ENCODE peak calls at places on chromosomes 5 and 9, in six cellular contexts. V, Q, H, O, E and B are unnamed samples.

GRCh38 chr5:136892026-136892425 is 526.7 kb upstream of the TRPC7 start:
- DNase-seq in V (no peak), Q (no peak), H (no peak), O (no peak), E (no peak), B (no peak)

GRCh38 chr5:177130211-177131018 is 3.2 kb upstream of the NSD1 start:
- DNase-seq in V (no peak), Q (no peak), H (peak), O (no peak), E (no peak), B (peak)

GRCh38 chr9:21244841-21245240 is 5.0 kb upstream of the IFNA14 start:
- DNase-seq in V (no peak), Q (no peak), H (no peak), O (no peak), E (no peak), B (no peak)

GRCh38 chr5:150637245-150638052 is 3.0 kb upstream of the SYNPO start:
- DNase-seq in V (no peak), Q (no peak), H (peak), O (no peak), E (no peak), B (no peak)

GRCh38 chr9:135077497-135078200 is 9.8 kb upstream of the OLFM1 start:
- DNase-seq in V (no peak), Q (no peak), H (peak), O (peak), E (no peak), B (peak)

GRCh38 chr5:132136906-132137305 is 63.3 kb downstream of the CSF2 start:
- DNase-seq in V (no peak), Q (no peak), H (peak), O (no peak), E (no peak), B (no peak)

GRCh38 chr9:110580850-110581249 is 1.3 kb upstream of the SVEP1 start:
- DNase-seq in V (no peak), Q (no peak), H (peak), O (no peak), E (no peak), B (no peak)

GRCh38 chr9:113675475-113675941 is 200.6 kb upstream of the ZNF618 start:
- DNase-seq in V (peak), Q (no peak), H (peak), O (peak), E (no peak), B (no peak)

GRCh38 chr5:56711191-56711590 is 104.2 kb upstream of the MAP3K1 start:
- DNase-seq in V (no peak), Q (no peak), H (peak), O (no peak), E (no peak), B (no peak)

GRCh38 chr9:76704601-76705204 is 59.5 kb upstream of the PCA3 start:
- DNase-seq in V (no peak), Q (no peak), H (peak), O (no peak), E (peak), B (no peak)

GRCh38 chr9:88721528-88722279 is 186.7 kb downstream of the NXNL2 start:
- DNase-seq in V (no peak), Q (no peak), H (no peak), O (no peak), E (no peak), B (no peak)

GRCh38 chr5:149049371-149049781 is 13.5 kb downstream of the SH3TC2 start:
- DNase-seq in V (no peak), Q (no peak), H (no peak), O (no peak), E (no peak), B (no peak)

GRCh38 chr5:123594434-123594833 is 82.5 kb downstream of the CSNK1G3 start:
- DNase-seq in V (no peak), Q (no peak), H (no peak), O (no peak), E (no peak), B (no peak)

GRCh38 chr9:109458453-109459211 is 39.5 kb downstream of the PTPN3 start:
- DNase-seq in V (no peak), Q (no peak), H (no peak), O (no peak), E (no peak), B (no peak)

GRCh38 chr5:132000677-132001453 is 10.6 kb downstream of the ACSL6 start:
- DNase-seq in V (peak), Q (peak), H (no peak), O (peak), E (no peak), B (peak)

GRCh38 chr5:172451771-172452197 is 2.5 kb downstream of the SH3PXD2B start:
- DNase-seq in V (no peak), Q (no peak), H (peak), O (peak), E (no peak), B (no peak)

GRCh38 chr5:123120197-123120596 is 31.2 kb downstream of the PRDM6 start:
- DNase-seq in V (no peak), Q (no peak), H (peak), O (no peak), E (no peak), B (no peak)

GRCh38 chr5:179680014-179680779 is 637 bp downstream of the CBY3 start:
- DNase-seq in V (no peak), Q (no peak), H (no peak), O (no peak), E (no peak), B (no peak)

GRCh38 chr9:95137587-95138145 is 179.8 kb downstream of the FANCC start:
- DNase-seq in V (no peak), Q (no peak), H (no peak), O (no peak), E (no peak), B (no peak)

GRCh38 chr5:130978475-130978874 is 186.6 kb downstream of the HINT1 start:
- DNase-seq in V (no peak), Q (no peak), H (peak), O (no peak), E (no peak), B (no peak)

GRCh38 chr5:74326571-74327338 is 313.8 kb downstream of the ENC1 start:
- DNase-seq in V (no peak), Q (no peak), H (peak), O (no peak), E (peak), B (no peak)

GRCh38 chr5:153402550-153402949 is 87.9 kb upstream of the GRIA1 start:
- DNase-seq in V (no peak), Q (no peak), H (peak), O (no peak), E (no peak), B (no peak)

GRCh38 chr5:149399775-149400174 is 20.7 kb upstream of the IL17B start:
- DNase-seq in V (no peak), Q (no peak), H (no peak), O (no peak), E (no peak), B (no peak)

GRCh38 chr5:157603333-157604190 is 28.0 kb upstream of the ADAM19 start:
- DNase-seq in V (no peak), Q (peak), H (peak), O (no peak), E (peak), B (no peak)

GRCh38 chr5:95859327-95860060 is 37.0 kb upstream of the GLRX start:
- DNase-seq in V (no peak), Q (no peak), H (no peak), O (no peak), E (no peak), B (no peak)

GRCh38 chr5:173050791-173051190 is 5.4 kb upstream of the CREBRF start:
- DNase-seq in V (no peak), Q (no peak), H (no peak), O (no peak), E (no peak), B (no peak)

GRCh38 chr9:36401179-36401740 is 1.2 kb upstream of the RNF38 start:
- DNase-seq in V (no peak), Q (no peak), H (peak), O (no peak), E (no peak), B (no peak)

GRCh38 chr9:109799792-109800191 is 19.8 kb downstream of the PALM2AKAP2 start:
- DNase-seq in V (no peak), Q (no peak), H (peak), O (no peak), E (no peak), B (no peak)

GRCh38 chr5:156896545-156896944 is 46.5 kb downstream of the PPP1R2B start:
- DNase-seq in V (no peak), Q (no peak), H (no peak), O (no peak), E (no peak), B (no peak)

GRCh38 chr5:93421498-93421897 is 159.5 kb downstream of the NR2F1-AS1 start:
- DNase-seq in V (no peak), Q (no peak), H (no peak), O (no peak), E (no peak), B (no peak)

GRCh38 chr5:93252165-93252564 is 328.9 kb downstream of the NR2F1-AS1 start:
- DNase-seq in V (no peak), Q (no peak), H (peak), O (no peak), E (no peak), B (no peak)

GRCh38 chr9:129273941-129274709 is 96.1 kb upstream of the IER5L start:
- DNase-seq in V (peak), Q (no peak), H (no peak), O (peak), E (no peak), B (peak)

GRCh38 chr5:150651924-150652688 is 8.9 kb upstream of the MYOZ3 start:
- DNase-seq in V (peak), Q (no peak), H (no peak), O (no peak), E (no peak), B (no peak)

GRCh38 chr5:160199410-160199911 is 29.8 kb upstream of the FABP6 start:
- DNase-seq in V (peak), Q (peak), H (peak), O (peak), E (peak), B (peak)

GRCh38 chr5:6784481-6784880 is 71.2 kb downstream of the TENT4A start:
- DNase-seq in V (no peak), Q (no peak), H (no peak), O (no peak), E (no peak), B (no peak)

GRCh38 chr9:100492952-100493351 is 20.0 kb downstream of the TMEFF1 start:
- DNase-seq in V (no peak), Q (no peak), H (peak), O (no peak), E (peak), B (no peak)

GRCh38 chr5:150158170-150158949 is 2.7 kb upstream of the PDGFRB start:
- DNase-seq in V (peak), Q (no peak), H (peak), O (no peak), E (no peak), B (no peak)

GRCh38 chr5:41820150-41820549 is 50.1 kb downstream of the OXCT1 start:
- DNase-seq in V (no peak), Q (no peak), H (no peak), O (no peak), E (no peak), B (no peak)

GRCh38 chr9:4066682-4067081 is 233.2 kb downstream of the GLIS3 start:
- DNase-seq in V (no peak), Q (no peak), H (no peak), O (no peak), E (no peak), B (no peak)

GRCh38 chr9:4068449-4068848 is 231.4 kb downstream of the GLIS3 start:
- DNase-seq in V (no peak), Q (no peak), H (no peak), O (no peak), E (no peak), B (no peak)

GRCh38 chr9:4070266-4070665 is 229.6 kb downstream of the GLIS3 start:
- DNase-seq in V (no peak), Q (no peak), H (no peak), O (no peak), E (peak), B (no peak)

GRCh38 chr9:4069457-4070162 is 230.3 kb downstream of the GLIS3 start:
- DNase-seq in V (no peak), Q (no peak), H (no peak), O (no peak), E (no peak), B (no peak)

DNA sequence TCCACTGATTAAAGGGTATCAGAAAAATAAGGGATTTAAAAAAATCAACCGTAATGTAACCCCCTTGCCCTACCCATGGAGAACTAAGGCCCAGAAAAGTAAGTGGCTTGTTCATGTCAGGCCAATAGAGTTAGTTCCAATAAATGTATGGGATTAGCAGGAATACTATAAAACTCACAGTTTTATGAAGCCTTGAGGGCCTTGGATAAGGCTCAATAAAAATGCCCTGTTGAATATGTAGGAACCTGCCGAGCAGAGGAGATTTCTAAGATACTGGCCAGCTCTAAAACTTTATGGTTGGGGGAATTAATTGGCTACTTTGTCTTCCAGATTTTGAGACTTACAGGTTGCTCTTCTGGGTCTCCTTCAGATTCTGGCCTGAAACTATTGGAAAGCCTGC is 231.0 kb downstream of the GLIS3 start:
- DNase-seq in V (no peak), Q (no peak), H (no peak), O (no peak), E (no peak), B (no peak)
- H3K4me3 ChIP-seq in V (no peak), Q (no peak), H (no peak), O (no peak), E (no peak), B (no peak)

DNA sequence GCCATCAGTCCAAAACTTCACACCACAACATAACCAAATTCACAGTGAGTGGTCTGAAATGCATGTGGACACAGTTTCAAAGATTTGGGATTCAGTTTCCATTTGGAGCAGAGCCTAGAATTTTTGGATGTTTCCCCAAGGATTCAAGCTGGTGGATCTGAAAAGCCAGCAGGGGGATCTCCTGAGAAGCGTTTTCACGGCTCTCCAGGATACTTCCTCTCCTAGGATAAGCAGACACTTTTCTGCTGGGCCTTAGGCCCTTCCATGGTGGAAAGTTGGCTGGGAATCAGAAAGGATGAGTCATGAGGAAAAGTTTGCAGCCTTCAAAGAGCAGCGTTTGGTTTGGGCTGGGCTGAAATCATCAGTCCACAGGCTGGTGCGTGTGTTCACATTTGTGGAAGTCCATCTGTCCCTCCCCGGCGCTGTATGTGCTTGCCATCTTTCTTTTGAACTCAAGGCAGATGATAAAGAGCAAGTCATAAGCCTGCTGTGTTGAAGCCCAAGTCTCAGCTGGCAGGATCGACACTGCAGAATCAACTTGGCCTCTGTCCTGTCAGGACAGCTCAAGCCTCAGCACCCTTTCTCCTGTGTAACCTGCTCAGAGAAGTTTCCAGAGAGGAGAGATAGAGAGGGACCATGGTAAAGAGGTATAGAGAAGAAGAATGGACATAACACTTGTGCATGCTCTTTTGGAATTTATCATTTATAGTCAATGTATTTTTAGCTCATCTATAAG is 152.6 kb upstream of the MSX2 start:
- DNase-seq in V (peak), Q (no peak), H (peak), O (no peak), E (no peak), B (no peak)
- TF ChIP-seq CTCF in V (no peak), Q (no peak), H (no peak), O (peak), E (no peak), B (peak)

GRCh38 chr5:140357731-140358093 is 2.3 kb upstream of the SLC4A9 start:
- DNase-seq in V (peak), Q (peak), H (peak), O (peak), E (peak), B (peak)
- H3K4me3 ChIP-seq in V (peak), Q (no peak), H (no peak), O (peak), E (no peak), B (no peak)

DNA sequence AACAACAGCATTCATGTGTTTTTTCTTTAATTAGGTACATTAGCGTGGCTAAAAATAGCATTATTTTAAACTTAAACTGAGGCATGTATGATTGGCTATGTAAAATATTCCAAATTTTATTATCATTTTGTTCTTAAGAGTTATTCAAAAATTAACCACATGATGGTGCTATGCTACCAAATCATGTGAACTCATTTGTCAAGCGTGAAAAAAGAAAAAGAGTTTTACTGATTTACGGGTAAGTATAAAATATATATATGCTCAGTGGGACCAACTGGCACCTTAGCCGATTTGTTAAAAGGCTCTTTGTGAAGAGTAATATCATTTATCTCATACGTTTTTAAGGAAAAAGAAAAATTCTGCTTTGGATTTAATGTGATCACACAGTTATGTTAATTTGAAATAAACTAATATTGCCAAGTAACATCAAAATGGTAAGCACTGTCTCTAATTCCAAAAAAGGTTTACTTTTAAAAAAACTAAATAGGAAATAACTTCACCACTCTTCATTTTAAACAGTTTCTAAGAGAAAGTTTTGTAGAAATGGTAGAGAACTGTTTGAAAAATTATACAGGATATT is 1042.3 kb downstream of the CDH12 start:
- DNase-seq in V (no peak), Q (no peak), H (peak), O (no peak), E (peak), B (no peak)
- TF ChIP-seq CTCF in V (no peak), Q (peak), H (peak), O (peak), E (peak), B (peak)

DNA sequence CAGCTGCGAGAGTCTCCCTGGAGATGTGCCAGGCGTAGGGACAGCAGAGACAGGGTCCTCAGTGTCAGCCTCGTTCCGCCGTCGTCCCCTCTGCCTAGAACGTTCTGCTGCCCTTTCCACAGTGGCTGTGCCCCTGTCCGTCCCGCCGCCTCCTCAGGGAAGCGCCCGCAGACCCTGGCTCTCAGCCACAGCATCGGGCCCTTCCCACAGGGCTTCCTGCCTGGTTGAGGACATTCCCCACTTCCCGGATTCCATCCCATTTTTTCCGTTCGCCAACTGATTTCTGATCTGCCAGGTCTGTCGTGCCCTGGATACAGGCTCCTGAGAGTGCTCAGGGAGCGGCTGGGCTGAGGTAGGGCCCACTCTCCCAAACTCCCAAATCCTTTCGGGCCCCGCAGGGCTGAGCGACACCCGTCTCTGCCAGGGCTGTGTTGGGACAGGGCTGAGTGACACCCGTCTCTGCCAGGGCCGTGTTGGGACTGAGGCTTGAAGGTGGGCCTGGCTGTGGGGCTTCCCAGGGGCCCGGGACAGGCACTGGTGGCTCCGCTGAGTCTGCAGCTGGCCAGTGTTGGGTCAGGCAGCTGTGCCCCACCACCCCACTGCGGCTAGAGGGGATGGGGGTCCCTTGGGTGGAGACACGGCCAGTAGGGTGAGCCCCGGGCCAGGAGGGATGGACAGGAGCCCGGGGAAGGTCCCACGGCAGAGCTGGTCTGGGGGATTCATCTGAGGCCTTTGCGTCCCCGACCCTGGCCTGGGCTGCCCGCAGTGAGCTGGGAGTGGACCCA is 15.9 kb downstream of the DNLZ start:
- DNase-seq in V (no peak), Q (no peak), H (no peak), O (no peak), E (no peak), B (no peak)
- H3K4me3 ChIP-seq in V (no peak), Q (no peak), H (no peak), O (no peak), E (no peak), B (no peak)

GRCh38 chr5:114898602-114899001 is 271.1 kb downstream of the TRIM36 start:
- DNase-seq in V (no peak), Q (no peak), H (no peak), O (no peak), E (peak), B (no peak)
- TF ChIP-seq CTCF in V (no peak), Q (no peak), H (no peak), O (no peak), E (peak), B (no peak)